ENCODE peak calls at places on chromosomes 5 and 9, in eight cellular contexts. O, P, Z, C, T, U, I and Q are unnamed samples. For H3K27me3 and H3K9me3, the result is how much of the 10 kb centered on the place peaks cover.

GRCh38 chr5:1763548-1763911 is 36.1 kb downstream of the MRPL36 start:
- DNase-seq in T (no peak), U (no peak), O (peak), Z (peak), C (peak), I (peak), P (peak), Q (peak)

GRCh38 chr9:111621895-111622480 is 9.1 kb upstream of the DNAJC25 start:
- DNase-seq in O (no peak), C (peak), I (peak), Z (no peak), U (no peak), T (no peak), P (no peak), Q (peak)

GRCh38 chr9:91166796-91167366 is 194.8 kb downstream of the AUH start:
- DNase-seq in I (no peak), O (peak), U (no peak), Z (no peak), T (no peak), C (no peak), P (no peak), Q (no peak)

GRCh38 chr5:150163547-150164059 is 3.0 kb upstream of the CDX1 start:
- DNase-seq in U (no peak), I (peak), O (no peak), C (peak), T (peak), P (no peak), Z (no peak), Q (peak)

GRCh38 chr5:176492431-176492830 is 44.2 kb downstream of the FAF2 start:
- DNase-seq in O (peak), T (no peak), P (no peak), C (no peak), U (no peak), I (no peak), Z (no peak), Q (no peak)

GRCh38 chr9:27371382-27371781 is 74.4 kb upstream of the EQTN start:
- DNase-seq in I (no peak), P (no peak), C (peak), T (no peak), U (no peak), Z (no peak), O (no peak), Q (no peak)

GRCh38 chr5:176734756-176735342 is 75.5 kb upstream of the UNC5A start:
- DNase-seq in Z (no peak), O (no peak), T (peak), U (no peak), P (no peak), C (no peak), I (no peak), Q (no peak)

GRCh38 chr5:139828207-139828895 is 32.7 kb downstream of the PSD2 start:
- DNase-seq in O (no peak), U (no peak), P (no peak), I (no peak), T (peak), Z (no peak), C (no peak), Q (no peak)

GRCh38 chr5:124932791-124933600 is 186.6 kb upstream of the ZNF608 start:
- DNase-seq in Z (no peak), T (no peak), U (no peak), O (peak), C (no peak), P (no peak), I (peak), Q (no peak)

GRCh38 chr5:145764325-145764724 is 70.8 kb downstream of the PRELID2 start:
- DNase-seq in C (no peak), T (no peak), O (no peak), I (no peak), P (no peak), Z (no peak), U (no peak), Q (no peak)

GRCh38 chr5:59174248-59174844 is 591.5 kb downstream of the RAB3C start:
- DNase-seq in C (peak), Z (peak), U (peak), T (no peak), P (peak), O (peak), I (peak), Q (no peak)

GRCh38 chr9:117549444-117549843 is 134.6 kb upstream of the ASTN2 start:
- DNase-seq in U (no peak), O (no peak), C (no peak), P (no peak), T (no peak), Z (no peak), I (no peak), Q (no peak)

GRCh38 chr9:131982102-131982501 is 97.6 kb downstream of the MED27 start:
- DNase-seq in U (no peak), O (no peak), I (no peak), Z (no peak), P (no peak), C (no peak), T (no peak), Q (no peak)

GRCh38 chr5:41452506-41452905 is 57.9 kb downstream of the PLCXD3 start:
- DNase-seq in O (no peak), T (no peak), C (no peak), Z (no peak), P (no peak), I (no peak), U (no peak), Q (no peak)

GRCh38 chr9:22354699-22355384 is 91.8 kb upstream of the DMRTA1 start:
- DNase-seq in U (no peak), O (peak), T (no peak), C (no peak), I (no peak), P (no peak), Z (no peak), Q (no peak)

GRCh38 chr5:97801497-97801896 is 618.5 kb upstream of the RIOK2 start:
- DNase-seq in O (no peak), P (no peak), C (no peak), Z (no peak), U (no peak), I (no peak), T (no peak), Q (no peak)

GRCh38 chr9:34746526-34746925 is 36.6 kb upstream of the CCL21 start:
- DNase-seq in O (no peak), Z (no peak), C (no peak), T (no peak), I (no peak), P (no peak), U (no peak), Q (no peak)

GRCh38 chr5:12780536-12780935 is 876.3 kb upstream of the CTNND2 start:
- DNase-seq in C (no peak), P (no peak), O (no peak), Z (no peak), U (no peak), I (no peak), T (no peak), Q (no peak)

GRCh38 chr5:55966284-55966683 is 28.5 kb downstream of the IL6ST start:
- DNase-seq in O (no peak), Z (no peak), C (no peak), U (no peak), P (no peak), T (no peak), I (no peak), Q (no peak)

GRCh38 chr5:120293796-120294195 is 170.3 kb upstream of the PRR16 start:
- DNase-seq in C (no peak), U (no peak), T (no peak), I (no peak), Z (no peak), O (peak), P (no peak), Q (no peak)

GRCh38 chr5:3282841-3283240 is 312.8 kb upstream of the IRX1 start:
- DNase-seq in U (no peak), P (no peak), Z (no peak), O (no peak), T (no peak), I (no peak), C (no peak), Q (no peak)

GRCh38 chr9:8514760-8515159 is 715.2 kb upstream of the DMAC1 start:
- DNase-seq in C (no peak), Z (no peak), P (no peak), I (no peak), T (no peak), U (no peak), O (no peak), Q (no peak)

GRCh38 chr5:77952811-77953210 is 176.7 kb upstream of the TBCA start:
- DNase-seq in P (no peak), U (no peak), Z (no peak), T (no peak), C (no peak), I (no peak), O (peak), Q (no peak)
- H3K27me3 ChIP-seq in P (under half), U (under half), Z (under half), T (under half), C (under half), I (under half), O (under half), Q (under half)

GRCh38 chr9:61671276-61671973 is 481.6 kb downstream of the SPATA31A7 start:
- DNase-seq in O (no peak), U (no peak), P (no peak), Z (no peak), T (no peak), C (no peak), I (no peak), Q (no peak)
- H3K9me3 ChIP-seq in O (under half), U (under half), P (under half), Z (under half), T (under half), C (under half), I (under half), Q (under half)

GRCh38 chr9:130321082-130321481 is 55.5 kb downstream of the HMCN2 start:
- DNase-seq in P (no peak), T (no peak), I (no peak), Z (no peak), U (no peak), C (peak), O (no peak), Q (no peak)
- H3K27me3 ChIP-seq in P (under half), T (half or more), I (under half), Z (under half), U (under half), C (under half), O (under half), Q (under half)

DNA sequence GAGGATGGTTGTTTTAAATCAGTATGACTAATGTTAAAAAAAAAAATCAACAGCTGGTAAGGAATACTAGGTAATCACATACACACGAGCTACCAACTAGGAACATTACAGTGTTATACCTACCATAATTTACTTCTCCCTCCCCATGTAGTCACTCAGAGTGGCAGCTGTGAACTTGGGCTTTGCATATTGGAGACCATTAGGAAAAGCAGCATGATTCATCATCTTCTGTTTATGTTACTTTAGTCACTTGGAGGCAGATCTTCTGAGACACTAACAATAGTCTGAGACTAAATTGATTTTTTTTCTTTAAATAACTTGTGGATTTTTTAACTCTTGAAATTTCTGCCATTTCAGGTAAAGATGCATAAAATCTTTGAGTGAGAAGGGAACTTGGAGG is 141.5 kb upstream of the NR4A3 start:
- DNase-seq in P (no peak), C (no peak), I (no peak), U (no peak), T (no peak), Z (no peak), O (peak), Q (no peak)
- H3K9me3 ChIP-seq in P (under half), C (under half), I (under half), U (under half), T (under half), Z (under half), O (under half), Q (under half)

GRCh38 chr9:135245482-135246247 is 158.2 kb downstream of the OLFM1 start:
- DNase-seq in Z (no peak), P (no peak), I (no peak), O (no peak), U (peak), C (no peak), T (no peak), Q (no peak)
- H3K27me3 ChIP-seq in Z (under half), P (under half), I (half or more), O (under half), U (under half), C (under half), T (half or more), Q (under half)

GRCh38 chr5:131760793-131761192 is 36.0 kb downstream of the FNIP1 start:
- DNase-seq in P (no peak), U (no peak), O (no peak), C (no peak), Z (no peak), T (no peak), I (no peak), Q (no peak)

GRCh38 chr5:131765261-131765660 is 31.6 kb downstream of the FNIP1 start:
- DNase-seq in O (no peak), Z (no peak), C (no peak), I (no peak), P (no peak), U (no peak), T (no peak), Q (no peak)

GRCh38 chr5:131766689-131767088 is 30.1 kb downstream of the FNIP1 start:
- DNase-seq in C (no peak), U (no peak), O (no peak), P (no peak), T (no peak), Z (no peak), I (peak), Q (no peak)

GRCh38 chr5:131767891-131768290 is 28.9 kb downstream of the FNIP1 start:
- DNase-seq in C (no peak), I (no peak), T (no peak), U (no peak), Z (no peak), O (no peak), P (no peak), Q (no peak)

GRCh38 chr5:131763968-131764367 is 32.8 kb downstream of the FNIP1 start:
- DNase-seq in O (no peak), I (no peak), Z (no peak), U (no peak), T (no peak), P (no peak), C (no peak), Q (no peak)
- H3K9me3 ChIP-seq in O (under half), I (under half), Z (under half), U (under half), T (under half), P (under half), C (under half), Q (under half)

GRCh38 chr9:134385873-134386370 is 59.7 kb downstream of the RXRA start:
- DNase-seq in U (no peak), I (no peak), O (no peak), C (no peak), Z (no peak), P (no peak), T (no peak), Q (no peak)
- H3K27me3 ChIP-seq in U (under half), I (under half), O (under half), C (under half), Z (under half), P (under half), T (under half), Q (under half)

GRCh38 chr5:141360685-141361084 is 891 bp downstream of the PCDHGB2 start:
- DNase-seq in U (no peak), I (no peak), P (no peak), Z (no peak), C (no peak), T (no peak), O (no peak), Q (no peak)

GRCh38 chr5:141366016-141366896 is 2.3 kb downstream of the PCDHGA5 start:
- DNase-seq in O (no peak), C (no peak), I (no peak), U (no peak), Z (no peak), P (no peak), T (no peak), Q (no peak)

GRCh38 chr5:141359790-141360426 is at the start of gene PCDHGB2:
- DNase-seq in C (peak), O (peak), P (peak), T (no peak), U (no peak), I (no peak), Z (no peak), Q (no peak)

GRCh38 chr5:141362719-141363118 is 1.2 kb upstream of the PCDHGA5 start:
- DNase-seq in O (no peak), U (no peak), C (no peak), P (no peak), I (no peak), T (no peak), Z (no peak), Q (no peak)

GRCh38 chr5:141363952-141364660 is at the start of gene PCDHGA5:
- DNase-seq in I (no peak), P (no peak), T (no peak), C (no peak), O (peak), Z (no peak), U (no peak), Q (no peak)
- H3K9me3 ChIP-seq in I (under half), P (under half), T (half or more), C (under half), O (half or more), Z (under half), U (under half), Q (under half)

GRCh38 chr9:93228030-93228429 is 44.1 kb downstream of the WNK2 start:
- DNase-seq in U (no peak), T (no peak), C (no peak), P (no peak), Z (no peak), I (no peak), O (no peak), Q (no peak)

GRCh38 chr9:93225417-93225816 is 41.5 kb downstream of the WNK2 start:
- DNase-seq in I (no peak), U (no peak), C (no peak), Z (no peak), T (no peak), O (no peak), P (no peak), Q (no peak)

GRCh38 chr9:93228453-93228852 is 44.5 kb downstream of the WNK2 start:
- DNase-seq in T (no peak), I (no peak), U (no peak), Z (no peak), P (no peak), O (no peak), C (no peak), Q (no peak)

GRCh38 chr9:93225892-93226291 is 42.0 kb downstream of the WNK2 start:
- DNase-seq in I (no peak), T (no peak), C (no peak), U (no peak), O (no peak), Z (no peak), P (no peak), Q (no peak)

GRCh38 chr9:93226819-93227218 is 42.9 kb downstream of the WNK2 start:
- DNase-seq in O (no peak), C (no peak), T (no peak), P (no peak), U (no peak), Z (no peak), I (no peak), Q (no peak)
- H3K27me3 ChIP-seq in O (under half), C (under half), T (under half), P (under half), U (under half), Z (under half), I (under half), Q (under half)